ENCODE peak calls at places on chromosomes 1 and 21, in four cellular contexts. B, D, E and U are unnamed samples.

GRCh38 chr1:159113783-159114182 is 37.2 kb upstream of the AIM2 start:
- DNase-seq in B (no peak), D (no peak), E (no peak), U (no peak)

GRCh38 chr1:12153181-12153785 is 13.5 kb upstream of the TNFRSF1B start:
- DNase-seq in B (no peak), D (peak; percentile 88), E (peak; percentile 89), U (no peak)

GRCh38 chr21:31117046-31117916 is 79.0 kb upstream of the KRTAP19-8 start:
- DNase-seq in B (peak; percentile 81), D (peak; percentile 86), E (peak; percentile 27), U (no peak)

GRCh38 chr21:32413697-32414578 is 1.4 kb downstream of the EVA1C start:
- DNase-seq in B (no peak), D (no peak), E (no peak), U (no peak)

GRCh38 chr1:32336963-32337675 is 1.1 kb upstream of the MARCKSL1 start:
- DNase-seq in B (no peak), D (peak; percentile 47), E (no peak), U (peak; percentile 49)

GRCh38 chr1:8214501-8215173 is 103.3 kb upstream of the SLC45A1 start:
- DNase-seq in B (no peak), D (no peak), E (no peak), U (no peak)

GRCh38 chr1:3383679-3384078 is 70.8 kb upstream of the ARHGEF16 start:
- DNase-seq in B (no peak), D (no peak), E (no peak), U (no peak)

GRCh38 chr1:150683914-150684313 is 13.0 kb downstream of the GOLPH3L start:
- DNase-seq in B (no peak), D (no peak), E (no peak), U (no peak)

GRCh38 chr1:203448521-203449061 is 27.0 kb upstream of the PRELP start:
- DNase-seq in B (no peak), D (no peak), E (no peak), U (peak; percentile 37)

GRCh38 chr1:37475380-37476086 is 1.2 kb downstream of the ZC3H12A start:
- DNase-seq in B (no peak), D (no peak), E (no peak), U (no peak)

GRCh38 chr1:208047975-208048374 is 137.1 kb upstream of the CD34 start:
- DNase-seq in B (no peak), D (no peak), E (no peak), U (peak; percentile 59)

GRCh38 chr1:50651476-50652263 is 228.4 kb upstream of the DMRTA2 start:
- DNase-seq in B (no peak), D (no peak), E (no peak), U (no peak)

GRCh38 chr1:22537441-22538139 is 25.7 kb upstream of the EPHA8 start:
- DNase-seq in B (no peak), D (no peak), E (no peak), U (no peak)

GRCh38 chr1:241560511-241561187 is 28.5 kb downstream of the KMO start:
- DNase-seq in B (no peak), D (no peak), E (no peak), U (no peak)

GRCh38 chr1:119737040-119737682 is 25.4 kb downstream of the PHGDH start:
- DNase-seq in B (no peak), D (no peak), E (no peak), U (peak; percentile 50)

GRCh38 chr1:102107441-102107840 is 110.7 kb upstream of the OLFM3 start:
- DNase-seq in B (no peak), D (no peak), E (no peak), U (no peak)

GRCh38 chr1:16719571-16720402 is 20.5 kb upstream of the RNU1-4 start:
- DNase-seq in B (peak; percentile 92), D (no peak), E (peak; percentile 7), U (no peak)

GRCh38 chr1:169511339-169512028 is 25.7 kb upstream of the SLC19A2 start:
- DNase-seq in B (no peak), D (peak; percentile 89), E (peak; percentile 73), U (no peak)

GRCh38 chr1:109617291-109617801 is 2.1 kb downstream of the GNAT2 start:
- DNase-seq in B (peak; percentile 88), D (peak; percentile 97), E (peak; percentile 81), U (no peak)

GRCh38 chr1:30642391-30643120 is 80.8 kb downstream of the MATN1 start:
- DNase-seq in B (no peak), D (no peak), E (no peak), U (no peak)

GRCh38 chr1:224113918-224114786 is at the start of gene FBXO28:
- DNase-seq in B (peak; percentile 97), D (peak; percentile 95), E (peak; percentile 90), U (peak; percentile 94)

GRCh38 chr1:41870076-41870562 is 48.6 kb downstream of the HIVEP3 start:
- DNase-seq in B (no peak), D (peak; percentile 82), E (peak; percentile 59), U (no peak)

GRCh38 chr1:153795934-153796785 is 21.0 kb downstream of the SLC27A3 start:
- DNase-seq in B (no peak), D (no peak), E (no peak), U (no peak)

GRCh38 chr1:200409203-200409760 is 554 bp downstream of the ZNF281 start:
- DNase-seq in B (no peak), D (peak; percentile 33), E (no peak), U (peak; percentile 30)

GRCh38 chr1:30879940-30880339 is 28.6 kb downstream of the SDC3 start:
- DNase-seq in B (no peak), D (no peak), E (peak; percentile 23), U (no peak)

GRCh38 chr21:32624726-32625125 is 12.5 kb upstream of the CFAP298 start:
- DNase-seq in B (no peak), D (peak; percentile 6), E (peak; percentile 41), U (no peak)

GRCh38 chr1:19066248-19066873 is 109.9 kb upstream of the IFFO2 start:
- DNase-seq in B (no peak), D (peak; percentile 28), E (no peak), U (no peak)

GRCh38 chr21:31476551-31477120 is 132.6 kb upstream of the TIAM1 start:
- DNase-seq in B (no peak), D (no peak), E (no peak), U (no peak)

GRCh38 chr1:208298593-208299233 is 54.5 kb upstream of the PLXNA2 start:
- DNase-seq in B (no peak), D (no peak), E (no peak), U (no peak)

GRCh38 chr1:89356658-89357400 is 7.0 kb upstream of the GBP6 start:
- DNase-seq in B (no peak), D (peak; percentile 38), E (peak; percentile 58), U (no peak)

GRCh38 chr1:179793281-179793680 is 50.2 kb downstream of the FAM163A start:
- DNase-seq in B (no peak), D (no peak), E (no peak), U (no peak)

GRCh38 chr1:117146570-117147340 is 25.2 kb upstream of the TRIM45 start:
- DNase-seq in B (no peak), D (peak; percentile 95), E (peak; percentile 94), U (no peak)

GRCh38 chr1:45304311-45305081 is 22.2 kb upstream of the HPDL start:
- DNase-seq in B (peak; percentile 91), D (peak; percentile 36), E (no peak), U (no peak)

GRCh38 chr1:112247036-112247597 is 148.9 kb upstream of the CTTNBP2NL start:
- DNase-seq in B (no peak), D (no peak), E (no peak), U (no peak)

GRCh38 chr1:69921501-69921900 is 283.9 kb downstream of the LRRC40 start:
- DNase-seq in B (no peak), D (no peak), E (no peak), U (no peak)

GRCh38 chr1:65963161-65963888 is 170.6 kb downstream of the PDE4B start:
- DNase-seq in B (no peak), D (no peak), E (no peak), U (no peak)

GRCh38 chr1:224587051-224587450 is 29.1 kb upstream of the CNIH3 start:
- DNase-seq in B (peak; percentile 26), D (no peak), E (no peak), U (no peak)

GRCh38 chr1:183804916-183805734 is at the start of gene RGL1:
- DNase-seq in B (no peak), D (peak; percentile 75), E (peak; percentile 55), U (peak; percentile 76)

DNA sequence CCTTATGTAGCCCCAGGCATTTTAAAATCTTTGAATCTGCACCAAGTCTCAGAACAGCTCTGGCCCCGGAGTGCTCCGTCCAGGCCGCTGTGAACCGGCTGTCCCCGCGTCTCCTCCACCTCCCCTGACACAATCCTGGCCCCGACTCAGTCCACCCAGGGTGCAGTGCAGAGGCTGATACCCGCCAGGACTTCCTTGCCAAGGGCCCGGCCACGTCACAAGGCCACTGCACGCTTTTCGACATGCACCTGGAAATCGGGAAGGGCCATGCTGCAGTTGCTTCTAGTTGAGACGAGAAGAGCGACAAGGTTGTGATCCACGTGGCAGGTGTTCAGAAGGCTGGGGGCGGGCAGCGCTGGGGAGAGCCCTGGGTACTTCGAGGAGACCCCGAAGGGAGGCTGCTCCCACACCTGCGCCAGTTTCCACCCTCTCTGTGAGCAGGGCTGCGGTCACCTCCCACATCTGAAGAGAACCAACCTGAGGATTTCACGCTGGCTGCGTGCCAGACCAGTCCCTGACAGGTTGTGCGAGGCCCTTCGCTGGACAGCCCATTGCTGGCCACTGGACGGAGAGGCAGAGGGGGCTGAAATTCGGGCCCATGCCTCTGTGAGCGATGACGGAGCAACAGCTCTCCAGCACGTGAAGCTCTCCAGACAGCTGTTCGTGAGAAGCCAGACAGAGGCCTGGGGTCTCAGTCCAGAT is 6.7 kb downstream of the VWA1 start:
- DNase-seq in B (no peak), D (no peak), E (no peak), U (no peak)
- TF ChIP-seq CTCF in B (no peak), D (no peak), E (no peak), U (no peak)

GRCh38 chr21:15759469-15759868 is 29.7 kb downstream of the USP25 start:
- DNase-seq in B (no peak), D (no peak), E (no peak), U (no peak)
- TF ChIP-seq CTCF in B (no peak), D (no peak), E (no peak), U (no peak)

GRCh38 chr1:160821627-160822026 is 25.7 kb downstream of the LY9 start:
- DNase-seq in B (peak; percentile 24), D (no peak), E (no peak), U (no peak)
- TF ChIP-seq CTCF in B (no peak), D (no peak), E (peak; percentile 51), U (no peak)

GRCh38 chr1:113247805-113248204 is 142.5 kb upstream of the MAGI3 start:
- DNase-seq in B (no peak), D (no peak), E (no peak), U (no peak)

GRCh38 chr1:113250161-113250560 is 140.2 kb upstream of the MAGI3 start:
- DNase-seq in B (no peak), D (no peak), E (no peak), U (no peak)

GRCh38 chr1:113246929-113247328 is 143.4 kb upstream of the MAGI3 start:
- DNase-seq in B (no peak), D (no peak), E (no peak), U (no peak)

GRCh38 chr1:113248494-113248893 is 141.8 kb upstream of the MAGI3 start:
- DNase-seq in B (no peak), D (no peak), E (no peak), U (no peak)

DNA sequence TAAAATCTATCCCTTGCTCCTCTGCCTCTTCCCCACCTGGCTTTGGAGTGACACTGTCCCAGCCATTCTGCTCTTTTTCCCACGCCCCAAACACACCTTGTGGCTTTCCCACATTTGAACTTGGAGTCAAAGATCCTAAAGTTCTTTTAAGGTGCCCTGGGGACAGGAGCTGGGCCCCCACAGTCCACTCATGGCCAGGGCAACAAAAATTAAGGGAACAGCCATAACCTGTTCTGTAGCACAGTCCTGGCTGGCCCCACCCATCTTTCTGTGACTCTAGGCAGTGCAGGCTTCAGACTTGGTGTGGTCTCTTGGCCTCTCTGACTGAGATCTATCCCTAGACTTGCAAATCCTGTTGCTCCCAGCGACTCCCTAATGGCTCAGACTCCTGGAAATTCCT is 143.0 kb upstream of the MAGI3 start:
- DNase-seq in B (no peak), D (no peak), E (no peak), U (no peak)
- TF ChIP-seq CTCF in B (no peak), D (no peak), E (no peak), U (no peak)